ENCODE peak calls at places on chromosomes 4 and X, in eight cellular contexts. One of them, this sample, is unnamed.

GRCh38 chr4:185945906-185946305 is 123.0 kb upstream of the TLR3 start:
- DNase-seq in left ventricle myocardium inferior: no peak
- DNase-seq in tibial nerve: no peak
- DNase-seq in endodermal cell: no peak
- DNase-seq in lower leg skin: no peak
- DNase-seq in SK-N-SH: no peak
- DNase-seq in AG04450: no peak
- DNase-seq in upper lobe of right lung: no peak
- DNase-seq in this sample: no peak

GRCh38 chr4:20172070-20172760 is 79.5 kb upstream of the SLIT2 start:
- DNase-seq in left ventricle myocardium inferior: no peak
- DNase-seq in tibial nerve: no peak
- DNase-seq in endodermal cell: no peak
- DNase-seq in lower leg skin: no peak
- DNase-seq in SK-N-SH: no peak
- DNase-seq in AG04450: no peak
- DNase-seq in upper lobe of right lung: no peak
- DNase-seq in this sample: no peak

GRCh38 chrX:2583194-2584162 is 82.7 kb upstream of the DHRSX start:
- DNase-seq in left ventricle myocardium inferior: no peak
- DNase-seq in tibial nerve: no peak
- DNase-seq in endodermal cell: peak
- DNase-seq in lower leg skin: no peak
- DNase-seq in SK-N-SH: no peak
- DNase-seq in AG04450: no peak
- DNase-seq in upper lobe of right lung: no peak
- DNase-seq in this sample: no peak

GRCh38 chrX:21528076-21528475 is 130.1 kb downstream of the KLHL34 start:
- DNase-seq in left ventricle myocardium inferior: no peak
- DNase-seq in tibial nerve: no peak
- DNase-seq in endodermal cell: no peak
- DNase-seq in lower leg skin: no peak
- DNase-seq in SK-N-SH: no peak
- DNase-seq in AG04450: no peak
- DNase-seq in upper lobe of right lung: no peak
- DNase-seq in this sample: no peak

GRCh38 chr4:159447296-159447695 is 344.4 kb downstream of the RAPGEF2 start:
- DNase-seq in left ventricle myocardium inferior: no peak
- DNase-seq in tibial nerve: no peak
- DNase-seq in endodermal cell: no peak
- DNase-seq in lower leg skin: no peak
- DNase-seq in SK-N-SH: no peak
- DNase-seq in AG04450: no peak
- DNase-seq in upper lobe of right lung: no peak
- DNase-seq in this sample: no peak

GRCh38 chr4:185512516-185512915 is 22.8 kb downstream of the PDLIM3 start:
- DNase-seq in left ventricle myocardium inferior: no peak
- DNase-seq in tibial nerve: no peak
- DNase-seq in endodermal cell: no peak
- DNase-seq in lower leg skin: no peak
- DNase-seq in SK-N-SH: no peak
- DNase-seq in AG04450: peak
- DNase-seq in upper lobe of right lung: no peak
- DNase-seq in this sample: no peak

GRCh38 chr4:53963786-53964185 is 100.6 kb downstream of the CHIC2 start:
- DNase-seq in left ventricle myocardium inferior: no peak
- DNase-seq in tibial nerve: no peak
- DNase-seq in endodermal cell: no peak
- DNase-seq in lower leg skin: no peak
- DNase-seq in SK-N-SH: no peak
- DNase-seq in AG04450: no peak
- DNase-seq in upper lobe of right lung: no peak
- DNase-seq in this sample: no peak

GRCh38 chr4:1039493-1040343 is 28.3 kb downstream of the FGFRL1 start:
- DNase-seq in left ventricle myocardium inferior: no peak
- DNase-seq in tibial nerve: no peak
- DNase-seq in endodermal cell: peak
- DNase-seq in lower leg skin: no peak
- DNase-seq in SK-N-SH: no peak
- DNase-seq in AG04450: no peak
- DNase-seq in upper lobe of right lung: no peak
- DNase-seq in this sample: no peak

GRCh38 chr4:120672558-120673147 is 249.9 kb downstream of the PRDM5 start:
- DNase-seq in left ventricle myocardium inferior: no peak
- DNase-seq in tibial nerve: no peak
- DNase-seq in endodermal cell: peak
- DNase-seq in lower leg skin: no peak
- DNase-seq in SK-N-SH: no peak
- DNase-seq in AG04450: no peak
- DNase-seq in upper lobe of right lung: no peak
- DNase-seq in this sample: no peak

GRCh38 chr4:165175879-165176278 is 31.5 kb upstream of the KLHL2 start:
- DNase-seq in left ventricle myocardium inferior: no peak
- DNase-seq in tibial nerve: no peak
- DNase-seq in endodermal cell: no peak
- DNase-seq in lower leg skin: no peak
- DNase-seq in SK-N-SH: no peak
- DNase-seq in AG04450: no peak
- DNase-seq in upper lobe of right lung: no peak
- DNase-seq in this sample: no peak

GRCh38 chr4:57074753-57075152 is 35.4 kb downstream of the IGFBP7 start:
- DNase-seq in left ventricle myocardium inferior: no peak
- DNase-seq in tibial nerve: no peak
- DNase-seq in endodermal cell: peak
- DNase-seq in lower leg skin: no peak
- DNase-seq in SK-N-SH: peak
- DNase-seq in AG04450: peak
- DNase-seq in upper lobe of right lung: no peak
- DNase-seq in this sample: peak

GRCh38 chr4:103108547-103108946 is 8.9 kb upstream of the BDH2 start:
- DNase-seq in left ventricle myocardium inferior: no peak
- DNase-seq in tibial nerve: no peak
- DNase-seq in endodermal cell: no peak
- DNase-seq in lower leg skin: no peak
- DNase-seq in SK-N-SH: no peak
- DNase-seq in AG04450: no peak
- DNase-seq in upper lobe of right lung: no peak
- DNase-seq in this sample: no peak

GRCh38 chr4:83152771-83153170 is 38.2 kb upstream of the PLAC8 start:
- DNase-seq in left ventricle myocardium inferior: no peak
- DNase-seq in tibial nerve: no peak
- DNase-seq in endodermal cell: no peak
- DNase-seq in lower leg skin: no peak
- DNase-seq in SK-N-SH: no peak
- DNase-seq in AG04450: no peak
- DNase-seq in upper lobe of right lung: no peak
- DNase-seq in this sample: no peak

GRCh38 chrX:110966839-110967238 is 129.2 kb upstream of the PAK3 start:
- DNase-seq in left ventricle myocardium inferior: no peak
- DNase-seq in tibial nerve: no peak
- DNase-seq in endodermal cell: no peak
- DNase-seq in lower leg skin: no peak
- DNase-seq in SK-N-SH: no peak
- DNase-seq in AG04450: no peak
- DNase-seq in upper lobe of right lung: no peak
- DNase-seq in this sample: no peak

GRCh38 chr4:179145746-179146530 is 1703.7 kb upstream of the AGA start:
- DNase-seq in left ventricle myocardium inferior: no peak
- DNase-seq in tibial nerve: no peak
- DNase-seq in endodermal cell: no peak
- DNase-seq in lower leg skin: no peak
- DNase-seq in SK-N-SH: no peak
- DNase-seq in AG04450: peak
- DNase-seq in upper lobe of right lung: no peak
- DNase-seq in this sample: peak

GRCh38 chrX:156008915-156009314 is 11.4 kb downstream of the IL9R start:
- DNase-seq in left ventricle myocardium inferior: no peak
- DNase-seq in tibial nerve: no peak
- DNase-seq in endodermal cell: no peak
- DNase-seq in lower leg skin: no peak
- DNase-seq in SK-N-SH: no peak
- DNase-seq in AG04450: no peak
- DNase-seq in upper lobe of right lung: no peak
- DNase-seq in this sample: no peak

GRCh38 chrX:2177541-2177940 is 323.2 kb downstream of the DHRSX start:
- DNase-seq in left ventricle myocardium inferior: no peak
- DNase-seq in tibial nerve: no peak
- DNase-seq in endodermal cell: no peak
- DNase-seq in lower leg skin: no peak
- DNase-seq in SK-N-SH: no peak
- DNase-seq in AG04450: no peak
- DNase-seq in upper lobe of right lung: peak
- DNase-seq in this sample: no peak

GRCh38 chr4:158796370-158797140 is 27.7 kb downstream of the FNIP2 start:
- DNase-seq in left ventricle myocardium inferior: no peak
- DNase-seq in tibial nerve: no peak
- DNase-seq in endodermal cell: no peak
- DNase-seq in lower leg skin: peak
- DNase-seq in SK-N-SH: no peak
- DNase-seq in AG04450: no peak
- DNase-seq in upper lobe of right lung: peak
- DNase-seq in this sample: peak

GRCh38 chr4:1207157-1207470 is 34.7 kb upstream of the SPON2 start:
- DNase-seq in left ventricle myocardium inferior: peak
- DNase-seq in tibial nerve: peak
- DNase-seq in endodermal cell: no peak
- DNase-seq in lower leg skin: no peak
- DNase-seq in SK-N-SH: no peak
- DNase-seq in AG04450: no peak
- DNase-seq in upper lobe of right lung: peak
- DNase-seq in this sample: no peak

GRCh38 chrX:131068945-131069719 is 11.0 kb downstream of the ARHGAP36 start:
- DNase-seq in left ventricle myocardium inferior: no peak
- DNase-seq in tibial nerve: no peak
- DNase-seq in endodermal cell: peak
- DNase-seq in lower leg skin: no peak
- DNase-seq in SK-N-SH: peak
- DNase-seq in AG04450: no peak
- DNase-seq in upper lobe of right lung: no peak
- DNase-seq in this sample: no peak

GRCh38 chr4:1495416-1496115 is 89.3 kb upstream of the NKX1-1 start:
- DNase-seq in left ventricle myocardium inferior: no peak
- DNase-seq in tibial nerve: no peak
- DNase-seq in endodermal cell: peak
- DNase-seq in lower leg skin: no peak
- DNase-seq in SK-N-SH: peak
- DNase-seq in AG04450: no peak
- DNase-seq in upper lobe of right lung: peak
- DNase-seq in this sample: no peak

GRCh38 chrX:53116101-53116500 is 22.2 kb downstream of the KANTR start:
- DNase-seq in left ventricle myocardium inferior: no peak
- DNase-seq in tibial nerve: no peak
- DNase-seq in endodermal cell: no peak
- DNase-seq in lower leg skin: no peak
- DNase-seq in SK-N-SH: no peak
- DNase-seq in AG04450: no peak
- DNase-seq in upper lobe of right lung: no peak
- DNase-seq in this sample: no peak

GRCh38 chr4:154574311-154574710 is 11.5 kb downstream of the FGB start:
- DNase-seq in left ventricle myocardium inferior: no peak
- DNase-seq in tibial nerve: no peak
- DNase-seq in endodermal cell: no peak
- DNase-seq in lower leg skin: no peak
- DNase-seq in SK-N-SH: no peak
- DNase-seq in AG04450: no peak
- DNase-seq in upper lobe of right lung: no peak
- DNase-seq in this sample: no peak

GRCh38 chr4:99983289-99983943 is 33.3 kb upstream of the H2AZ1 start:
- DNase-seq in left ventricle myocardium inferior: no peak
- DNase-seq in tibial nerve: no peak
- DNase-seq in endodermal cell: no peak
- DNase-seq in lower leg skin: no peak
- DNase-seq in SK-N-SH: no peak
- DNase-seq in AG04450: no peak
- DNase-seq in upper lobe of right lung: no peak
- DNase-seq in this sample: no peak

GRCh38 chrX:151899622-151900021 is 13.1 kb upstream of the MAGEA4 start:
- DNase-seq in left ventricle myocardium inferior: no peak
- DNase-seq in tibial nerve: no peak
- DNase-seq in endodermal cell: no peak
- DNase-seq in lower leg skin: no peak
- DNase-seq in SK-N-SH: no peak
- DNase-seq in AG04450: no peak
- DNase-seq in upper lobe of right lung: no peak
- DNase-seq in this sample: no peak

GRCh38 chrX:37330642-37331041 is 18.5 kb upstream of the PRRG1 start:
- DNase-seq in left ventricle myocardium inferior: no peak
- DNase-seq in tibial nerve: no peak
- DNase-seq in endodermal cell: no peak
- DNase-seq in lower leg skin: no peak
- DNase-seq in SK-N-SH: no peak
- DNase-seq in AG04450: no peak
- DNase-seq in upper lobe of right lung: no peak
- DNase-seq in this sample: no peak

GRCh38 chrX:37331546-37331945 is 17.6 kb upstream of the PRRG1 start:
- DNase-seq in left ventricle myocardium inferior: no peak
- DNase-seq in tibial nerve: no peak
- DNase-seq in endodermal cell: no peak
- DNase-seq in lower leg skin: no peak
- DNase-seq in SK-N-SH: no peak
- DNase-seq in AG04450: no peak
- DNase-seq in upper lobe of right lung: no peak
- DNase-seq in this sample: no peak

GRCh38 chrX:37332987-37333658 is 16.0 kb upstream of the PRRG1 start:
- DNase-seq in left ventricle myocardium inferior: no peak
- DNase-seq in tibial nerve: no peak
- DNase-seq in endodermal cell: no peak
- DNase-seq in lower leg skin: no peak
- DNase-seq in SK-N-SH: no peak
- DNase-seq in AG04450: no peak
- DNase-seq in upper lobe of right lung: no peak
- DNase-seq in this sample: no peak
- H3K4me3 ChIP-seq in left ventricle myocardium inferior: no peak
- H3K4me3 ChIP-seq in tibial nerve: no peak
- H3K4me3 ChIP-seq in endodermal cell: no peak
- H3K4me3 ChIP-seq in lower leg skin: no peak
- H3K4me3 ChIP-seq in SK-N-SH: no peak
- H3K4me3 ChIP-seq in AG04450: no peak
- H3K4me3 ChIP-seq in upper lobe of right lung: no peak
- H3K4me3 ChIP-seq in this sample: peak

GRCh38 chr4:11073621-11074051 is 355.1 kb downstream of the HS3ST1 start:
- DNase-seq in left ventricle myocardium inferior: peak
- DNase-seq in tibial nerve: peak
- DNase-seq in endodermal cell: peak
- DNase-seq in lower leg skin: peak
- DNase-seq in SK-N-SH: no peak
- DNase-seq in AG04450: no peak
- DNase-seq in upper lobe of right lung: no peak
- DNase-seq in this sample: no peak
- TF ChIP-seq CTCF in left ventricle myocardium inferior: no peak
- TF ChIP-seq CTCF in tibial nerve: no peak
- TF ChIP-seq CTCF in endodermal cell: no peak
- TF ChIP-seq CTCF in lower leg skin: no peak
- TF ChIP-seq CTCF in SK-N-SH: no peak
- TF ChIP-seq CTCF in AG04450: no peak
- TF ChIP-seq CTCF in upper lobe of right lung: no peak
- TF ChIP-seq CTCF in this sample: no peak

GRCh38 chrX:39499996-39500395 is 597.8 kb downstream of the BCOR start:
- DNase-seq in left ventricle myocardium inferior: no peak
- DNase-seq in tibial nerve: no peak
- DNase-seq in endodermal cell: no peak
- DNase-seq in lower leg skin: no peak
- DNase-seq in SK-N-SH: no peak
- DNase-seq in AG04450: no peak
- DNase-seq in upper lobe of right lung: no peak
- DNase-seq in this sample: no peak
- H3K4me3 ChIP-seq in left ventricle myocardium inferior: no peak
- H3K4me3 ChIP-seq in tibial nerve: no peak
- H3K4me3 ChIP-seq in endodermal cell: no peak
- H3K4me3 ChIP-seq in lower leg skin: no peak
- H3K4me3 ChIP-seq in SK-N-SH: no peak
- H3K4me3 ChIP-seq in AG04450: no peak
- H3K4me3 ChIP-seq in upper lobe of right lung: no peak
- H3K4me3 ChIP-seq in this sample: no peak

GRCh38 chrX:19040373-19040772 is 56.5 kb upstream of the PHKA2 start:
- DNase-seq in left ventricle myocardium inferior: no peak
- DNase-seq in tibial nerve: no peak
- DNase-seq in endodermal cell: no peak
- DNase-seq in lower leg skin: no peak
- DNase-seq in SK-N-SH: no peak
- DNase-seq in AG04450: no peak
- DNase-seq in upper lobe of right lung: no peak
- DNase-seq in this sample: no peak
- TF ChIP-seq CTCF in left ventricle myocardium inferior: peak
- TF ChIP-seq CTCF in tibial nerve: no peak
- TF ChIP-seq CTCF in endodermal cell: peak
- TF ChIP-seq CTCF in lower leg skin: no peak
- TF ChIP-seq CTCF in SK-N-SH: peak
- TF ChIP-seq CTCF in AG04450: peak
- TF ChIP-seq CTCF in upper lobe of right lung: peak
- TF ChIP-seq CTCF in this sample: peak